ENCODE peak calls at places on chromosomes 5 and 9, in seven cellular contexts. N, S, O, F, Z, C and K are unnamed samples.

GRCh38 chr9:134026561-134026960 is 1.3 kb downstream of the BRD3OS start:
- DNase-seq in N (no peak), S (no peak), O (no peak), F (no peak), Z (no peak), C (no peak), K (no peak)

GRCh38 chr5:62266573-62266972 is 39.4 kb upstream of the KIF2A start:
- DNase-seq in N (no peak), S (no peak), O (no peak), F (no peak), Z (no peak), C (no peak), K (no peak)

GRCh38 chr9:104927216-104927911 is 591 bp downstream of the ABCA1 start:
- DNase-seq in N (peak), S (no peak), O (no peak), F (no peak), Z (peak), C (peak), K (no peak)

GRCh38 chr9:113511856-113512761 is 48.6 kb downstream of the RGS3 start:
- DNase-seq in N (peak), S (no peak), O (peak), F (no peak), Z (no peak), C (no peak), K (no peak)

GRCh38 chr5:115455241-115455640 is 89.3 kb downstream of the FEM1C start:
- DNase-seq in N (peak), S (no peak), O (no peak), F (no peak), Z (no peak), C (no peak), K (no peak)

GRCh38 chr5:90402521-90403255 is 6.9 kb downstream of the CETN3 start:
- DNase-seq in N (no peak), S (no peak), O (no peak), F (no peak), Z (no peak), C (no peak), K (no peak)

GRCh38 chr5:158026248-158027031 is 167.5 kb upstream of the CLINT1 start:
- DNase-seq in N (peak), S (no peak), O (no peak), F (peak), Z (no peak), C (no peak), K (no peak)

GRCh38 chr5:136094913-136095641 is 37.6 kb upstream of the SMAD5 start:
- DNase-seq in N (no peak), S (no peak), O (no peak), F (no peak), Z (no peak), C (no peak), K (no peak)